ENCODE peak calls at places on chromosomes 6 and 20, in four cellular contexts. R, N, O and W are unnamed samples.

GRCh38 chr6:68572525-68572924 is 62.6 kb upstream of the ADGRB3 start:
- DNase-seq in N (peak; percentile 1), O (peak; percentile 16), R (no peak), W (no peak)

GRCh38 chr6:150087336-150087735 is 18.4 kb upstream of the ULBP3 start:
- DNase-seq in N (no peak), O (no peak), R (no peak), W (no peak)

GRCh38 chr6:2055914-2056313 is 189.5 kb downstream of the GMDS start:
- DNase-seq in N (no peak), O (no peak), R (no peak), W (no peak)

GRCh38 chr6:116884530-116884929 is 7.5 kb downstream of the RFX6 start:
- DNase-seq in R (no peak), N (no peak), O (no peak), W (no peak)

GRCh38 chr6:21479140-21479539 is 114.4 kb upstream of the SOX4 start:
- DNase-seq in N (no peak), O (peak; percentile 90), R (no peak), W (no peak)

GRCh38 chr20:17642404-17643269 is 39.4 kb downstream of the RRBP1 start:
- DNase-seq in R (no peak), N (no peak), O (no peak), W (no peak)

GRCh38 chr20:61315319-61315718 is 63.3 kb downstream of the CDH4 start:
- DNase-seq in O (no peak), N (no peak), R (no peak), W (no peak)

GRCh38 chr6:163602851-163603250 is 188.3 kb downstream of the QKI start:
- DNase-seq in R (no peak), O (no peak), N (no peak), W (no peak)

GRCh38 chr6:25369450-25370086 is 90.4 kb downstream of the CARMIL1 start:
- DNase-seq in R (no peak), O (peak; percentile 81), N (no peak), W (no peak)

GRCh38 chr6:297571-298232 is 5.4 kb downstream of the DUSP22 start:
- DNase-seq in N (no peak), O (no peak), R (no peak), W (no peak)

GRCh38 chr20:39004508-39004907 is 42.4 kb downstream of the DHX35 start:
- DNase-seq in O (no peak), N (no peak), R (no peak), W (no peak)

GRCh38 chr20:23515250-23515939 is 24.5 kb downstream of the CST8 start:
- DNase-seq in O (no peak), R (peak; percentile 19), N (no peak), W (no peak)

GRCh38 chr20:8271727-8272126 is 139.7 kb downstream of the PLCB1 start:
- DNase-seq in N (no peak), R (no peak), O (peak; percentile 17), W (no peak)

GRCh38 chr6:7922596-7922995 is 12.0 kb upstream of the TXNDC5 start:
- DNase-seq in R (no peak), O (peak; percentile 80), N (no peak), W (no peak)

GRCh38 chr6:39091163-39091562 is 23.8 kb downstream of the SAYSD1 start:
- DNase-seq in O (no peak), N (no peak), R (no peak), W (no peak)

GRCh38 chr6:153125032-153125431 is 6.0 kb downstream of the RGS17 start:
- DNase-seq in N (no peak), R (no peak), O (no peak), W (no peak)

GRCh38 chr6:121951918-121952379 is 447.5 kb upstream of the HSF2 start:
- DNase-seq in O (peak; percentile 40), R (peak; percentile 30), N (no peak), W (no peak)

GRCh38 chr6:21971540-21971939 is 325.3 kb downstream of the PRL start:
- DNase-seq in R (no peak), O (no peak), N (no peak), W (no peak)

GRCh38 chr20:62025832-62026563 is 39.7 kb downstream of the TAF4 start:
- DNase-seq in R (peak; percentile 35), O (peak; percentile 85), N (no peak), W (no peak)

GRCh38 chr6:129555206-129555832 is 154.7 kb downstream of the ARHGAP18 start:
- DNase-seq in N (no peak), R (no peak), O (peak; percentile 82), W (no peak)

GRCh38 chr6:100719883-100720682 is 161.0 kb downstream of the ASCC3 start:
- DNase-seq in O (peak; percentile 67), R (no peak), N (no peak), W (no peak)